ENCODE peak calls at places on chromosomes 1 and 21, in six cellular contexts. One of them, this sample, is unnamed.

GRCh38 chr1:31655756-31656155 is 11.1 kb upstream of the PEF1 start:
- DNase-seq in foreskin fibroblast: no peak
- DNase-seq in psoas muscle: no peak
- DNase-seq in HL-60: no peak
- DNase-seq in Calu3: no peak
- DNase-seq in neural crest cell: no peak
- DNase-seq in this sample: no peak

GRCh38 chr1:103960045-103960444 is 210.3 kb downstream of the AMY1C start:
- DNase-seq in HL-60: no peak
- DNase-seq in Calu3: no peak
- DNase-seq in neural crest cell: no peak
- DNase-seq in psoas muscle: no peak
- DNase-seq in foreskin fibroblast: no peak
- DNase-seq in this sample: no peak

GRCh38 chr1:95278173-95278988 is 44.4 kb downstream of the RWDD3 start:
- DNase-seq in foreskin fibroblast: no peak
- DNase-seq in psoas muscle: no peak
- DNase-seq in HL-60: no peak
- DNase-seq in neural crest cell: no peak
- DNase-seq in Calu3: no peak
- DNase-seq in this sample: no peak

GRCh38 chr21:29610960-29611359 is 312.2 kb downstream of the BACH1 start:
- DNase-seq in psoas muscle: no peak
- DNase-seq in neural crest cell: no peak
- DNase-seq in foreskin fibroblast: peak
- DNase-seq in Calu3: no peak
- DNase-seq in HL-60: no peak
- DNase-seq in this sample: peak

GRCh38 chr1:43068911-43069310 is 103.2 kb downstream of the EBNA1BP2 start:
- DNase-seq in psoas muscle: no peak
- DNase-seq in Calu3: no peak
- DNase-seq in foreskin fibroblast: no peak
- DNase-seq in HL-60: no peak
- DNase-seq in neural crest cell: no peak
- DNase-seq in this sample: no peak

GRCh38 chr1:21669287-21670058 is at the start of gene RAP1GAP:
- DNase-seq in foreskin fibroblast: no peak
- DNase-seq in neural crest cell: no peak
- DNase-seq in psoas muscle: no peak
- DNase-seq in Calu3: no peak
- DNase-seq in HL-60: peak
- DNase-seq in this sample: no peak

GRCh38 chr1:178241057-178241456 is 147.2 kb downstream of the RASAL2 start:
- DNase-seq in HL-60: no peak
- DNase-seq in psoas muscle: no peak
- DNase-seq in Calu3: no peak
- DNase-seq in foreskin fibroblast: peak
- DNase-seq in neural crest cell: no peak
- DNase-seq in this sample: peak

GRCh38 chr1:12052997-12053686 is 10.0 kb upstream of the TNFRSF8 start:
- DNase-seq in foreskin fibroblast: no peak
- DNase-seq in HL-60: no peak
- DNase-seq in psoas muscle: peak
- DNase-seq in neural crest cell: no peak
- DNase-seq in Calu3: no peak
- DNase-seq in this sample: no peak

GRCh38 chr21:16192900-16193299 is 463.1 kb downstream of the USP25 start:
- DNase-seq in neural crest cell: no peak
- DNase-seq in HL-60: no peak
- DNase-seq in Calu3: peak
- DNase-seq in psoas muscle: no peak
- DNase-seq in foreskin fibroblast: peak
- DNase-seq in this sample: peak

GRCh38 chr21:43193651-43194302 is 25.0 kb downstream of the CRYAA start:
- DNase-seq in HL-60: no peak
- DNase-seq in Calu3: peak
- DNase-seq in foreskin fibroblast: peak
- DNase-seq in psoas muscle: peak
- DNase-seq in neural crest cell: no peak
- DNase-seq in this sample: peak

GRCh38 chr1:211529453-211529852 is 37.5 kb upstream of the RD3 start:
- DNase-seq in psoas muscle: no peak
- DNase-seq in foreskin fibroblast: no peak
- DNase-seq in Calu3: no peak
- DNase-seq in HL-60: no peak
- DNase-seq in neural crest cell: no peak
- DNase-seq in this sample: peak

GRCh38 chr1:89605692-89606091 is 27.2 kb upstream of the LRRC8C start:
- DNase-seq in HL-60: no peak
- DNase-seq in psoas muscle: no peak
- DNase-seq in neural crest cell: no peak
- DNase-seq in foreskin fibroblast: peak
- DNase-seq in Calu3: peak
- DNase-seq in this sample: peak

GRCh38 chr21:42149656-42150457 is 69.1 kb upstream of the ABCG1 start:
- DNase-seq in HL-60: no peak
- DNase-seq in psoas muscle: no peak
- DNase-seq in foreskin fibroblast: no peak
- DNase-seq in neural crest cell: no peak
- DNase-seq in Calu3: no peak
- DNase-seq in this sample: no peak

GRCh38 chr1:12502300-12503109 is 115.5 kb downstream of the DHRS3 start:
- DNase-seq in neural crest cell: no peak
- DNase-seq in psoas muscle: no peak
- DNase-seq in Calu3: no peak
- DNase-seq in HL-60: no peak
- DNase-seq in foreskin fibroblast: no peak
- DNase-seq in this sample: no peak

GRCh38 chr1:178506177-178506576 is 6.7 kb upstream of the TEX35 start:
- DNase-seq in psoas muscle: no peak
- DNase-seq in neural crest cell: no peak
- DNase-seq in HL-60: no peak
- DNase-seq in foreskin fibroblast: no peak
- DNase-seq in Calu3: no peak
- DNase-seq in this sample: no peak

GRCh38 chr1:94602312-94602711 is 60.8 kb upstream of the F3 start:
- DNase-seq in psoas muscle: no peak
- DNase-seq in neural crest cell: no peak
- DNase-seq in Calu3: peak
- DNase-seq in HL-60: peak
- DNase-seq in foreskin fibroblast: peak
- DNase-seq in this sample: peak

GRCh38 chr1:225691377-225691776 is 38.5 kb upstream of the ENAH start:
- DNase-seq in psoas muscle: no peak
- DNase-seq in Calu3: peak
- DNase-seq in foreskin fibroblast: no peak
- DNase-seq in HL-60: no peak
- DNase-seq in neural crest cell: no peak
- DNase-seq in this sample: peak

GRCh38 chr1:116559304-116559761 is 11.5 kb downstream of the CD58 start:
- DNase-seq in neural crest cell: no peak
- DNase-seq in foreskin fibroblast: no peak
- DNase-seq in HL-60: no peak
- DNase-seq in Calu3: no peak
- DNase-seq in psoas muscle: no peak
- DNase-seq in this sample: no peak

GRCh38 chr1:168437821-168438220 is 106.0 kb downstream of the XCL2 start:
- DNase-seq in foreskin fibroblast: no peak
- DNase-seq in psoas muscle: no peak
- DNase-seq in Calu3: no peak
- DNase-seq in neural crest cell: no peak
- DNase-seq in HL-60: no peak
- DNase-seq in this sample: no peak

GRCh38 chr1:106568575-106568974 is 487.9 kb upstream of the PRMT6 start:
- DNase-seq in psoas muscle: no peak
- DNase-seq in foreskin fibroblast: no peak
- DNase-seq in Calu3: no peak
- DNase-seq in HL-60: no peak
- DNase-seq in neural crest cell: no peak
- DNase-seq in this sample: no peak

GRCh38 chr1:71721532-71721931 is 560.8 kb downstream of the NEGR1 start:
- DNase-seq in psoas muscle: no peak
- DNase-seq in HL-60: no peak
- DNase-seq in neural crest cell: no peak
- DNase-seq in foreskin fibroblast: no peak
- DNase-seq in Calu3: no peak
- DNase-seq in this sample: no peak

GRCh38 chr1:184456189-184456588 is 69.4 kb downstream of the C1orf21 start:
- DNase-seq in psoas muscle: no peak
- DNase-seq in neural crest cell: no peak
- DNase-seq in foreskin fibroblast: no peak
- DNase-seq in Calu3: no peak
- DNase-seq in HL-60: peak
- DNase-seq in this sample: no peak

GRCh38 chr1:6899621-6900020 is 114.4 kb downstream of the CAMTA1 start:
- DNase-seq in Calu3: no peak
- DNase-seq in neural crest cell: no peak
- DNase-seq in foreskin fibroblast: no peak
- DNase-seq in psoas muscle: no peak
- DNase-seq in HL-60: no peak
- DNase-seq in this sample: no peak

GRCh38 chr21:20877976-20878375 is 120.2 kb upstream of the NCAM2 start:
- DNase-seq in HL-60: no peak
- DNase-seq in neural crest cell: no peak
- DNase-seq in Calu3: no peak
- DNase-seq in psoas muscle: no peak
- DNase-seq in foreskin fibroblast: no peak
- DNase-seq in this sample: no peak

GRCh38 chr1:52632732-52633290 is at the start of gene SHISAL2A:
- DNase-seq in foreskin fibroblast: peak
- DNase-seq in Calu3: peak
- DNase-seq in HL-60: no peak
- DNase-seq in neural crest cell: peak
- DNase-seq in psoas muscle: peak
- DNase-seq in this sample: peak

GRCh38 chr1:116113615-116114014 is 2.4 kb downstream of the MAB21L3 start:
- DNase-seq in foreskin fibroblast: no peak
- DNase-seq in neural crest cell: no peak
- DNase-seq in Calu3: no peak
- DNase-seq in HL-60: no peak
- DNase-seq in psoas muscle: peak
- DNase-seq in this sample: no peak

GRCh38 chr1:86915737-86916235 is 1.4 kb downstream of the HS2ST1 start:
- DNase-seq in Calu3: no peak
- DNase-seq in HL-60: no peak
- DNase-seq in neural crest cell: no peak
- DNase-seq in psoas muscle: no peak
- DNase-seq in foreskin fibroblast: no peak
- DNase-seq in this sample: no peak

DNA sequence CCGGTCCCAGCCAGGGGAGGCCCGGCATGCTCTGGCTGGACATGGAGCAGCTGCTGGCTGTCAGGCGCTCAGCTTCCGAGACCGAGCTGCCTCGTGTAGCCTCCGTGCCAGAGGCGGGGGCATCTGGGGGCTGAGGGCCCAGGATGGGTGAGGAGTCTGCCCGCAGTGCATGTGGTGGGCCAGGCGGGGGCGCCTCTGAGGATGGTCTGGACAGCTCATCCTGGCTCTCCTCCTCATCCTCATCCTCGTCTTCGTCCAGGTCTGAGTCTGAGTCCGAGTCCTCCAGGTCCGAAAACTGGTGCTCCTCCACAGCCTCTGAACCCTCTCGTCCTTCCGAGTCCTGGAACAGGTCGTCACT is 28.9 kb upstream of the EDN2 start:
- DNase-seq in Calu3: no peak
- DNase-seq in psoas muscle: peak
- DNase-seq in HL-60: no peak
- DNase-seq in foreskin fibroblast: no peak
- DNase-seq in neural crest cell: no peak
- DNase-seq in this sample: no peak
- TF ChIP-seq CTCF in Calu3: peak
- TF ChIP-seq CTCF in psoas muscle: peak
- TF ChIP-seq CTCF in HL-60: peak
- TF ChIP-seq CTCF in foreskin fibroblast: peak
- TF ChIP-seq CTCF in neural crest cell: peak
- TF ChIP-seq CTCF in this sample: peak

DNA sequence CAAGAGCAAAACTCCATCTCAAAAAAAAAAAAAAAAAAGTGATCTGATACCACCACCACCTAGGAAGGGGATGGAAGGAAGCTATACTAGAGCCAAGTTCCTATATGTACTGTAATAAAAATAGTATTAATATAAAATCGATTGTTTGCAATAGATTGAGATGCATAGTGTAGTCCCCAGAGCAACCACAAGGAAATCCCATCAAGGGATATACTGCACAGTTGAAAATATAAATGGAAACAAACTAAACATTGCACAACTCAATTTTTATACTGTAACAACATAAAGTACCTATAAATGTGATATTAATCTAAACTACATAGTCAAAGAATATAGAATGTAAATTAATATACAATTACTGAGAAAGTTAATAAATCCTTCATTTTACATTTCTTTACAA is 20.9 kb upstream of the PSMG1 start:
- DNase-seq in Calu3: no peak
- DNase-seq in HL-60: no peak
- DNase-seq in foreskin fibroblast: no peak
- DNase-seq in psoas muscle: no peak
- DNase-seq in neural crest cell: no peak
- DNase-seq in this sample: no peak
- TF ChIP-seq CTCF in Calu3: no peak
- TF ChIP-seq CTCF in HL-60: no peak
- TF ChIP-seq CTCF in foreskin fibroblast: no peak
- TF ChIP-seq CTCF in psoas muscle: peak
- TF ChIP-seq CTCF in neural crest cell: peak
- TF ChIP-seq CTCF in this sample: peak

DNA sequence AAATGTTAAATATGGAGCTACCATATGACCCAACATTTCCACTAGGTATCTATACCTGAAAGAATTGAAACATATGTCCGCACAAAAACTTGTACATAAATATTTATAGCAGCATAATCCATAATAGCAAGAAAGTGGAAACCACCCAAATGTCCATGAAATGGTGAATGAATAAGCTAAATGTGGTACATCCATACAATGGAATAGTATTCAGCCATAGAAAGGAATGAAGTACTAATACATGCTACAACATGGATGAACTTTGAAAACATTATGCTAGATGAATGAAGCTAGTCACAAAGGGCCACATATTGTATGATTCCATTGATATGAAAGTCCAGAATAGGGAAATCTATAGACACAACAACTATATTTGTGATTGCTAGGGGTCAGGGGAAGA is 20.0 kb upstream of the BLACAT1 start:
- DNase-seq in psoas muscle: no peak
- DNase-seq in Calu3: no peak
- DNase-seq in foreskin fibroblast: no peak
- DNase-seq in neural crest cell: no peak
- DNase-seq in HL-60: no peak
- DNase-seq in this sample: no peak
- TF ChIP-seq CTCF in psoas muscle: no peak
- TF ChIP-seq CTCF in Calu3: no peak
- TF ChIP-seq CTCF in foreskin fibroblast: no peak
- TF ChIP-seq CTCF in neural crest cell: no peak
- TF ChIP-seq CTCF in HL-60: no peak
- TF ChIP-seq CTCF in this sample: no peak

DNA sequence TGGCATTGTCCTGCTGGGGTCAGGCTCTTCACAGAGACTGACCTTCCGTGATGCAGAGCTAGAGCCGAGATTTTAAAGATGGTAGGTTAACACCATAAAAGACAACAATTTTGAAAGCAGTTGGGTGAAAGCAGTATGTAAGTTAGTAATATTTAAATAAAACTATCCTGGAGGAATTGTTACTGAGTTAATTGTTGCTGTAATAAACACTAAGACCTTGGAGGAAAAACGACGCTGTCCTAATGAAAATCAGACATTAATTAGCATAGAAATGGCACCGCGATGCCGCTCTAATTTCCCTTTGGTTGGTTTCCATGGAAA is 662 bp upstream of the ANP32E start:
- DNase-seq in Calu3: no peak
- DNase-seq in neural crest cell: no peak
- DNase-seq in HL-60: no peak
- DNase-seq in foreskin fibroblast: no peak
- DNase-seq in psoas muscle: no peak
- DNase-seq in this sample: no peak
- TF ChIP-seq CTCF in Calu3: no peak
- TF ChIP-seq CTCF in neural crest cell: no peak
- TF ChIP-seq CTCF in HL-60: no peak
- TF ChIP-seq CTCF in foreskin fibroblast: no peak
- TF ChIP-seq CTCF in psoas muscle: no peak
- TF ChIP-seq CTCF in this sample: no peak

This sample was measured in fibroblast of pulmonary artery.